ENCODE peak calls at places on chromosome 4, in nine cellular contexts. V, X, Q, F, B, J, R, Z and D are unnamed samples.

GRCh38 chr4:75673027-75673958 is at the start of gene G3BP2:
- DNase-seq in V (peak; percentile 96), X (peak; percentile 96), Q (peak; percentile 99), F (peak; percentile 89), B (peak; percentile 96), J (peak; percentile 98), R (peak; percentile 91), Z (peak; percentile 100), D (peak; percentile 92)

GRCh38 chr4:80365928-80366327 is 30.4 kb downstream of the CFAP299 start:
- DNase-seq in V (peak; percentile 48), X (peak; percentile 53), Q (peak; percentile 70), F (peak; percentile 16), B (peak; percentile 48), J (peak; percentile 3), R (peak; percentile 22), Z (no peak), D (no peak)

GRCh38 chr4:168384437-168385141 is 66.0 kb upstream of the DDX60 start:
- DNase-seq in V (no peak), X (no peak), Q (no peak), F (no peak), B (peak; percentile 17), J (no peak), R (no peak), Z (no peak), D (no peak)

GRCh38 chr4:90982787-90983186 is 855.6 kb downstream of the CCSER1 start:
- DNase-seq in V (no peak), X (no peak), Q (no peak), F (no peak), B (no peak), J (no peak), R (no peak), Z (no peak), D (no peak)

GRCh38 chr4:53478671-53479456 is 101.4 kb downstream of the FIP1L1 start:
- DNase-seq in V (no peak), X (no peak), Q (peak; percentile 60), F (no peak), B (peak; percentile 85), J (no peak), R (no peak), Z (no peak), D (no peak)

GRCh38 chr4:144787365-144788263 is 141.7 kb downstream of the HHIP start:
- DNase-seq in V (no peak), X (no peak), Q (peak; percentile 29), F (no peak), B (peak; percentile 12), J (peak; percentile 31), R (no peak), Z (peak; percentile 10), D (no peak)

GRCh38 chr4:54400188-54400587 is 171.1 kb downstream of the PDGFRA start:
- DNase-seq in V (no peak), X (no peak), Q (no peak), F (no peak), B (no peak), J (no peak), R (no peak), Z (no peak), D (no peak)

GRCh38 chr4:176013466-176014247 is 52.0 kb upstream of the WDR17 start:
- DNase-seq in V (no peak), X (no peak), Q (no peak), F (no peak), B (no peak), J (no peak), R (no peak), Z (peak; percentile 64), D (no peak)

GRCh38 chr4:137608085-137608484 is 75.8 kb upstream of the PCDH18 start:
- DNase-seq in V (no peak), X (no peak), Q (no peak), F (no peak), B (no peak), J (no peak), R (no peak), Z (no peak), D (no peak)

GRCh38 chr4:144757969-144758368 is 112.0 kb downstream of the HHIP start:
- DNase-seq in V (no peak), X (no peak), Q (no peak), F (no peak), B (no peak), J (no peak), R (no peak), Z (no peak), D (no peak)

GRCh38 chr4:18021720-18022571 is at the start of gene LCORL:
- DNase-seq in V (peak; percentile 93), X (peak; percentile 83), Q (peak; percentile 87), F (peak; percentile 82), B (peak; percentile 96), J (peak; percentile 93), R (peak; percentile 84), Z (peak; percentile 99), D (peak; percentile 89)

GRCh38 chr4:18022572-18023039 is 1.1 kb upstream of the LCORL start:
- DNase-seq in V (no peak), X (no peak), Q (no peak), F (no peak), B (no peak), J (no peak), R (no peak), Z (no peak), D (no peak)

GRCh38 chr4:18020145-18020670 is 1.3 kb downstream of the LCORL start:
- DNase-seq in V (peak; percentile 14), X (no peak), Q (no peak), F (no peak), B (no peak), J (no peak), R (peak; percentile 8), Z (peak; percentile 24), D (no peak)

GRCh38 chr4:18021470-18021719 is 160 bp downstream of the LCORL start:
- DNase-seq in V (no peak), X (no peak), Q (peak; percentile 20), F (no peak), B (peak; percentile 13), J (no peak), R (no peak), Z (peak; percentile 80), D (no peak)

DNA sequence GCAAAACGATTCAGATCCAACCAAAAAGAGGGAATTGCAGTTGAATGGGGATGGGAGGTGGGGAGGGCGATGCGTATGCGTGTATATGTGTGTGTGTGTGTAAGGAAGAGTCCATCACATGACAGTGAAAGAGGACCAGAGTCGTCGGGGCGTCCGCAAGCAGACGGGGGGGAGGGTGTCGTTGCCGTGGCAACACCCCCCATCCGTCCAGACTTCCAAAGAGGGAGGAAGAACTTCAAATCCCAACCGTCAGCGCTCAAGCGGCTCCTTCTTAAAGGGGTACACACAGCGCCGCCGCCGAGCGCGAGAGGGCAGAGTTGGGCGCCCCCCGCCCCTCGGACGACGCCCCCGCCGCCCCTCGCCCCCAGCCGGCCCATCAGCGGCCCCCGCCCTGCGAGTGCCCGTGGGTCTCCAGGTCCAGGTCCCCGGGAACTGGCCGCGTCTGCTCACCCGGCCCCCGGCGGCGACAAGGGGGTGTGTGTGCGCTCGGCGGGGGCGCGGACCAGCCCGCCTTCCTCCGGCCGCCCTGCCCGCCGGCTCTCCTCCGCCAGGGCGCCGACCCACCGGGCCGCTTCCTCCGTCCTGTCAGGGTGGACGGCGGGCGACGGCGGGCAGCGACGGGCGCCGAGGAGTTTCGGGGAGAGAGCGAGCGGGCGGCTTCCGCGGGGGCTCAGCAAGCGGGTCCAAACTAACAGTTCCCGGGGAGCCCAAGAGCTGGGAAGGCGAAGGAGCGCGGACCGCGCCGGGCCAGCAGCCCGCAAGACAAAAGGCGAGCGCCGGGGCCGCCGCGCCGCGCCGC is 685 bp downstream of the LCORL start:
- DNase-seq in V (peak; percentile 77), X (peak; percentile 38), Q (peak; percentile 59), F (peak; percentile 38), B (peak; percentile 77), J (peak; percentile 45), R (peak; percentile 53), Z (peak; percentile 73), D (peak; percentile 47)
- TF ChIP-seq CTCF in V (no peak), X (no peak), Q (no peak), F (no peak), B (no peak), J (no peak), R (peak; percentile 20), Z (no peak), D (peak; percentile 16)

DNA sequence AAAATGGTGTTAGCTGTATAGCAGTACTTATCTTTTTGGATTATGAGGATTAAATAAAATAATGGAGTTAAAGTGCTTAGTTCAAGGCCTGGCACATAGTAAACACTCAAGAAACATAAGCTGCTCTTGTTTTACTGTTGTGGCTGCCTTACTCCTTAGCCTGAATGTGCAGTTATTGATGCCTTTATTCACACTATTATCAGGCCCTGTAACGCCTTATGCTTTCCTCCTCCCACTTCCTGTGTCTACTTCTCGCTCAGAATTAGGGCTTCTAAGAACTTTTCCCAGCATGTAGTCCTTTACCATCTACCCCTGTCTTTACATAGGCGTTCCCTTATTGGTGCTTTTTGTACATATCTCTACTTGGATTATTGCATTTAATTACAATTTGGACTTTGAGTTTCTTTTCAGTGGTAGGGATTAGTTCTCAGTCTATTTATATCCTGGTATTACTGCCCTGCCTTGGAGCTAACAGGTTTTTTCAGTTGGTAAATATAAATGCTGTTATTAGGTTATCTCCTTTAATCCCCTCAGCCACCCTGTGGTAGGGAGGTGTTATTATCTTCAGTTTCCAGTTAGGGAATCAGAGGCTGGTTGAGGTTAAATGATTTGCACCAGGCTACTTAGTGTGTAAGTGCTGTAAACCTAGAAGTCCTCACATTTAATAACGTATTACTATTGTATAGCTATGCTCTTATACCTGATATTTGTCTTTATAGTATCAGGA is 83.9 kb downstream of the RBPJ start:
- DNase-seq in V (no peak), X (no peak), Q (no peak), F (no peak), B (no peak), J (no peak), R (no peak), Z (no peak), D (no peak)
- TF ChIP-seq CTCF in V (peak; percentile 21), X (no peak), Q (no peak), F (no peak), B (peak; percentile 6), J (no peak), R (peak; percentile 44), Z (no peak), D (peak; percentile 16)

GRCh38 chr4:12379191-12379590 is 950.5 kb upstream of the HS3ST1 start:
- DNase-seq in V (no peak), X (no peak), Q (no peak), F (no peak), B (no peak), J (no peak), R (no peak), Z (no peak), D (no peak)
- TF ChIP-seq CTCF in V (no peak), X (no peak), Q (no peak), F (no peak), B (no peak), J (no peak), R (no peak), Z (no peak), D (no peak)

DNA sequence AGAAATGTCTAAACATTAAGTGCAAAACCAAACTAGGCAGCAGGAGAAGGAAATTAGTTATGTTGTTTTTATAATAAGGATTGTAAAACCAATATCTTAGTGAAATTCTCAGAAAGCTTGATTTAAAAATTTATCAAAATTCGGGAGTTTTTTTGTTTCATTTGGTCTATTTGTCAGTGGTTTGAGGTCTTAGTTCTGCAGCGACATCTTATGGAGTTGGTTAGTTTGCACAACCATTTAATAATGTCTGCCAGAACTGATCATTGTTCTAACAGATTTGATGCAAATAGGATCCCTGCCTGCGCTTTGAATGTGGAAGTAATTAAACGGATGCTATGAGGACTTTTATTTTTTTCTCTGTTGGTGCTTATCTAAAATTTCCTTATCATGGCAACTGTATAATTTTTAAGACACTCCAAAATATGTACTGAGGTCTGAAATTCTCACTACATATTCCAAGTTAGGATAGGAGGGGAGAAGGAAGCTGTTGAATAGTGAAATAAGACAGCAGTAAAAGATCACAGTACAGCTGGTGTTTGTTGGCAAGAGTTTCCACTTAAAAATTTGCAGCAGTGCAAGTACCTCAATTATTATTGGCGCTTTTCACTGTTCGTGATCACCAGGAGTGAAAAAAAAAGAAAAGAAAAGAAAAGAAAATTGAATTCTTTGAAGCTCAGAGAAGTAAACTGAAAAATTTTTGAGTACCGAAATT is 2521.4 kb downstream of the ARAP2 start:
- DNase-seq in V (no peak), X (no peak), Q (no peak), F (no peak), B (no peak), J (no peak), R (no peak), Z (no peak), D (no peak)
- TF ChIP-seq CTCF in V (no peak), X (no peak), Q (no peak), F (no peak), B (no peak), J (no peak), R (no peak), Z (no peak), D (no peak)